ENCODE peak calls at places on chromosomes 13 and 19, in eight cellular contexts. G, P, M, X, K, D, U and Y are unnamed samples.

GRCh38 chr19:50427997-50428425 is 4.7 kb upstream of the MYBPC2 start:
- DNase-seq in P (peak), D (peak), U (no peak), M (peak), G (peak), K (peak), X (peak), Y (peak)

GRCh38 chr19:871446-872265 is 12.2 kb downstream of the CFD start:
- DNase-seq in P (no peak), M (peak), K (no peak), G (no peak), D (no peak), U (no peak), X (peak), Y (no peak)

GRCh38 chr19:58563034-58563573 is 4.7 kb upstream of the UBE2M start:
- DNase-seq in X (no peak), P (no peak), D (no peak), K (no peak), M (peak), G (no peak), U (no peak), Y (no peak)

GRCh38 chr13:99383511-99383921 is 76.3 kb upstream of the GPR183 start:
- DNase-seq in D (no peak), G (no peak), M (no peak), X (no peak), P (no peak), U (no peak), K (no peak), Y (no peak)

GRCh38 chr19:17981611-17982010 is 14.7 kb downstream of the KCNN1 start:
- DNase-seq in K (no peak), M (no peak), P (no peak), D (no peak), U (no peak), G (no peak), X (no peak), Y (no peak)

GRCh38 chr13:110413311-110414040 is 106.4 kb downstream of the COL4A2 start:
- DNase-seq in M (no peak), K (no peak), U (no peak), D (peak), G (no peak), P (no peak), X (no peak), Y (no peak)

GRCh38 chr19:28934626-28935025 is 278.3 kb downstream of the UQCRFS1 start:
- DNase-seq in G (no peak), D (no peak), P (peak), K (no peak), M (no peak), U (no peak), X (no peak), Y (peak)

GRCh38 chr19:45640849-45641273 is 1.7 kb upstream of the EML2 start:
- DNase-seq in G (no peak), M (peak), K (peak), X (no peak), U (no peak), P (no peak), D (no peak), Y (no peak)

GRCh38 chr13:46051958-46052313 is 610 bp downstream of the ZC3H13 start:
- DNase-seq in P (peak), M (no peak), X (no peak), D (no peak), U (no peak), G (no peak), K (no peak), Y (no peak)

GRCh38 chr13:80989770-80990169 is 648.8 kb upstream of the SPRY2 start:
- DNase-seq in X (peak), P (no peak), G (no peak), K (no peak), U (no peak), D (no peak), M (no peak), Y (no peak)

GRCh38 chr13:59038824-59039223 is 1124.9 kb downstream of the DIAPH3 start:
- DNase-seq in M (no peak), D (no peak), X (peak), G (peak), K (no peak), U (no peak), P (no peak), Y (no peak)

GRCh38 chr19:37691881-37692504 is 27.6 kb downstream of the ZNF607 start:
- DNase-seq in P (peak), X (peak), K (peak), G (peak), U (peak), M (peak), D (peak), Y (peak)

GRCh38 chr13:94362411-94362909 is 117.0 kb downstream of the DCT start:
- DNase-seq in P (peak), U (peak), D (peak), G (peak), X (peak), M (no peak), K (peak), Y (peak)

GRCh38 chr13:44317752-44318550 is 55.7 kb upstream of the SERP2 start:
- DNase-seq in G (peak), X (peak), P (peak), D (no peak), K (no peak), M (no peak), U (no peak), Y (no peak)

GRCh38 chr19:54928299-54928698 is 19.0 kb downstream of the NLRP7 start:
- DNase-seq in K (no peak), M (no peak), P (no peak), U (no peak), X (no peak), G (no peak), D (no peak), Y (no peak)

GRCh38 chr13:95247857-95248256 is 53.4 kb downstream of the ABCC4 start:
- DNase-seq in U (no peak), P (no peak), K (no peak), M (no peak), D (no peak), G (no peak), X (no peak), Y (no peak)

GRCh38 chr19:52592301-52592700 is 22.2 kb downstream of the ZNF701 start:
- DNase-seq in G (no peak), M (no peak), X (no peak), P (no peak), K (no peak), D (no peak), U (no peak), Y (no peak)

GRCh38 chr19:18920400-18920799 is 885 bp downstream of the DDX49 start:
- DNase-seq in G (no peak), U (no peak), D (no peak), K (no peak), X (no peak), M (no peak), P (no peak), Y (no peak)

GRCh38 chr13:86051134-86052103 is 252.2 kb upstream of the SLITRK6 start:
- DNase-seq in U (no peak), P (no peak), D (no peak), M (no peak), X (peak), K (no peak), G (peak), Y (no peak)

GRCh38 chr13:93915269-93915809 is 564.1 kb downstream of the DCT start:
- DNase-seq in D (no peak), M (no peak), P (peak), K (no peak), X (peak), U (no peak), G (peak), Y (peak)

GRCh38 chr19:21463449-21464105 is 41.8 kb upstream of the ZNF429 start:
- DNase-seq in D (peak), P (no peak), U (no peak), X (peak), G (peak), M (peak), K (peak), Y (no peak)

GRCh38 chr13:39536906-39537305 is 66.1 kb downstream of the LHFPL6 start:
- DNase-seq in D (no peak), P (no peak), G (no peak), X (peak), M (no peak), U (no peak), K (no peak), Y (no peak)

GRCh38 chr19:38699027-38699346 is 45.3 kb downstream of the CAPN12 start:
- DNase-seq in M (no peak), X (no peak), G (no peak), P (no peak), K (no peak), D (no peak), U (no peak), Y (no peak)

GRCh38 chr13:109790071-109790470 is 3.7 kb upstream of the IRS2 start:
- DNase-seq in P (no peak), D (no peak), K (no peak), G (no peak), X (no peak), U (no peak), M (no peak), Y (no peak)

GRCh38 chr19:56155124-56155687 is 14.1 kb downstream of the ZNF444 start:
- DNase-seq in K (peak), G (no peak), M (no peak), D (peak), X (no peak), P (no peak), U (no peak), Y (no peak)

GRCh38 chr13:91045351-91046034 is 302.0 kb upstream of the MIR17HG start:
- DNase-seq in U (no peak), X (peak), G (peak), K (no peak), P (no peak), M (no peak), D (no peak), Y (no peak)

GRCh38 chr13:91368676-91369425 is 21.4 kb downstream of the MIR17HG start:
- DNase-seq in P (no peak), G (peak), M (no peak), K (no peak), X (peak), D (no peak), U (no peak), Y (no peak)

GRCh38 chr19:46860846-46861690 is at the start of gene ARHGAP35:
- DNase-seq in P (no peak), X (no peak), K (peak), D (peak), M (peak), G (no peak), U (peak), Y (no peak)

GRCh38 chr13:39968646-39969475 is 313.4 kb downstream of the COG6 start:
- DNase-seq in X (no peak), P (no peak), M (no peak), D (no peak), U (no peak), G (no peak), K (no peak), Y (no peak)

GRCh38 chr13:100333141-100333540 is 244.2 kb downstream of the PCCA start:
- DNase-seq in P (no peak), K (no peak), X (no peak), M (no peak), D (no peak), U (no peak), G (no peak), Y (no peak)

GRCh38 chr19:52200044-52200443 is 10.2 kb downstream of the PPP2R1A start:
- DNase-seq in G (peak), M (no peak), P (peak), K (no peak), D (peak), U (no peak), X (peak), Y (peak)

GRCh38 chr19:29624489-29625210 is 18.6 kb downstream of the POP4 start:
- DNase-seq in U (no peak), M (no peak), G (no peak), X (peak), D (no peak), K (no peak), P (no peak), Y (no peak)

GRCh38 chr13:42333613-42334328 is 61.8 kb downstream of the AKAP11 start:
- DNase-seq in X (peak), U (no peak), G (peak), M (no peak), K (no peak), D (no peak), P (peak), Y (peak)

GRCh38 chr19:41621654-41622053 is 5.2 kb downstream of the CEACAM4 start:
- DNase-seq in P (no peak), G (no peak), U (no peak), X (no peak), D (no peak), K (no peak), M (no peak), Y (no peak)

GRCh38 chr13:103184413-103184812 is 118.2 kb upstream of the SLC10A2 start:
- DNase-seq in G (no peak), K (no peak), U (no peak), M (no peak), D (no peak), P (no peak), X (no peak), Y (no peak)

GRCh38 chr19:38617283-38617763 is 430 bp downstream of the MAP4K1 start:
- DNase-seq in U (no peak), D (no peak), G (no peak), P (no peak), X (no peak), K (no peak), M (peak), Y (no peak)

GRCh38 chr19:39746836-39747529 is 9.2 kb upstream of the CLC start:
- DNase-seq in D (no peak), X (no peak), M (no peak), U (no peak), G (no peak), K (no peak), P (no peak), Y (no peak)

GRCh38 chr19:44626067-44626624 is 12.8 kb downstream of the IGSF23 start:
- DNase-seq in M (no peak), U (no peak), K (no peak), P (peak), G (peak), D (peak), X (peak), Y (peak)

DNA sequence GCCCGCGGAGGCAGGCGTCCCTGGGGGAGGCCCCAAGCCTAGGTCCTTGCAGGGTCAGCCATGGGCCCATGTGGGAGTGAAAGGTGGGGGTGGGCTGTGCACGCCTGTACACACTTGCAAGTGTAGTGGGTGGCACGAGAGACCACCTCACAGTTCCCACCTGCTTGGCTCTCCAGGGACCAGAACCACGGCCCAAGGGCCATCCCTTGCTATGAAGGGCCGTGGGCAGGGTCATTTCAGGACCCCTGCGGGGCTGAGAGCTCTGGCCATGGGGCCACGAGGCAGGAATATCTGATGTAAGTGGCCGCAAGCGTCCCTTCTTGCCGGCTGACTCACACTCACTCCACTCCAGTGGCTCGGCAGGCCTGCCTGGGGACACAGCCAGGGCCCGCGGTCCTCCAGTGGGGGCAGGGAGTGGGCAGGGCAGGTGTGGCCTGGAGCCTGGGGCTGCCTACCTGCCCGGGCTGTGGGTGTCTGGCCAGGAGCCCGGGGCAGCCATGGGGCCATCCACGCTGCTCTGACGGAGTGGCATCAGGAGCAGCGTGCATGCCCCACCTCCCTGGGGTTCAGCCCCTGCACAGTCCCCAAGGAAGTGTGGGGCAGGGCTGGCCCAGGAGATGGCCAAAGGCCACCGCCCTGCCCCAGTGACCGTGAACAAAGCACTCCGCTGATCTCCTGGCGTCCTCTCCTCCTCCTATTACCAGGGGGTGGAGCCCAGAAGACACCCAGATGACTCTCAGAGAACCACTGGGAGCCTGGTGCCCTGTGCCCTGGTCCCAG is 8.6 kb upstream of the MKNK2 start:
- DNase-seq in P (peak), K (peak), M (no peak), X (peak), D (peak), G (peak), U (no peak), Y (peak)
- TF ChIP-seq CTCF in P (no peak), K (no peak), M (no peak), X (no peak), D (no peak), G (no peak), U (no peak), Y (no peak)

GRCh38 chr13:104571890-104572229 is 1505.6 kb upstream of the SLC10A2 start:
- DNase-seq in D (no peak), K (no peak), P (no peak), M (no peak), U (no peak), G (no peak), X (no peak), Y (no peak)
- TF ChIP-seq CTCF in D (no peak), K (no peak), P (no peak), M (no peak), U (no peak), G (no peak), X (no peak), Y (peak)

DNA sequence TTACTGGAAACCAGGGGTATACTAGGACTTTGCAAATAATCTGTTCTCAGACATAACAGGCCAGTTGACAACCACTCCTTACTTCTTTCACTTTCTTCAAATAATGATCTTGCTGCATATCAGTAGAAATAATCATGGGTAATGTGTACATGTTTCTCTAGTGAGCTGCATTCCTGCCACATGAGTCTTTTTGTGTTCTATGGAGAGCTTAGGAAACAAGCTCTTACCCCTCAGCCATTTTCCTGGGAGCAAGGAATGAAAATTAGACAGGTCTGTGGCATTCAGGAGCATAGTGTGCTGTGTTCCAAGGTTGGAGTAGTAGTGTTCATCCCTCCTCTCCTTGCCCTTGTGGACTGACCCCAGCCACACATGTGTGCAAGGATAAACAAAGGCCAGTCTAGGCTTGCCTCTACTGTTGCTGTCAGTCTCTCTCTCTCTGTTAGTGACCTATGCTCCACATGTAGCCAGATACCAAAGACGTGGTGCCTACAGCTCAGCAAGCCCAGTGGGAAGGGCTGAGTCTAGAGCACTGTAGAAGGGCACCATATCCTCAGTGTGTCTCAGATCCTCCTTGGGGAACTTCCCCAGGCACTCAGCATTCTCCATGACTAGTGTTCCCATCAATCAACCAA is 11.5 kb upstream of the OXGR1 start:
- DNase-seq in U (no peak), P (peak), K (no peak), X (peak), D (no peak), M (no peak), G (peak), Y (peak)
- TF ChIP-seq CTCF in U (no peak), P (no peak), K (no peak), X (no peak), D (no peak), M (no peak), G (no peak), Y (no peak)

GRCh38 chr19:15454371-15454800 is 4.6 kb upstream of the WIZ start:
- DNase-seq in P (no peak), X (no peak), M (no peak), K (no peak), G (no peak), U (no peak), D (no peak), Y (no peak)
- TF ChIP-seq CTCF in P (peak), X (peak), M (no peak), K (peak), G (peak), U (no peak), D (no peak), Y (peak)

DNA sequence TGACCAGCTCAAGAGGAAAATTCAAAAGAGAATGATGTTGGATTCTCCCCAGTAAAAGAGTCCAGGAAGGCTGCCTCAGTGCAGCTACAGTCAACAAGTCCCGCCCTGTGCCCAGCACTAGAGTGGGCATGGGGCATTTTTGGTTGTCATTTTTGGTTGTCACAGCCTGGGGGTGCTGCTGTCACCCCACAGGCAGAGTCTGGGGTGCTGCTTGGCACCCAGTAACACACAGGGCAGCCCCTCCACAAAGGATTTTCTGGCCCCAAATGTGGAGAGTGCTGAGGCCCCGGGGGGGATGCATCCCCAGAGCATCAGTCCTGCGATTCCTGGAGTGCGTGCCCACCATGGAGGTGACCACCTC is 28.2 kb upstream of the TMEM255B start:
- DNase-seq in X (no peak), U (no peak), K (no peak), D (no peak), M (no peak), P (no peak), G (no peak), Y (no peak)
- TF ChIP-seq CTCF in X (no peak), U (no peak), K (no peak), D (no peak), M (no peak), P (no peak), G (no peak), Y (peak)

GRCh38 chr13:28528848-28529247 is 33.9 kb upstream of the FLT1 start:
- DNase-seq in X (no peak), G (no peak), D (no peak), M (no peak), U (no peak), P (no peak), K (no peak), Y (no peak)
- TF ChIP-seq CTCF in X (no peak), G (no peak), D (no peak), M (no peak), U (no peak), P (no peak), K (no peak), Y (peak)

GRCh38 chr19:13089857-13090507 is 12.7 kb downstream of the LYL1 start:
- DNase-seq in G (no peak), M (peak), X (no peak), U (no peak), P (no peak), D (no peak), K (no peak), Y (no peak)

GRCh38 chr19:13090511-13091231 is 12.0 kb downstream of the LYL1 start:
- DNase-seq in P (no peak), U (no peak), K (no peak), X (no peak), G (no peak), M (peak), D (no peak), Y (no peak)

GRCh38 chr19:13087795-13088537 is 14.7 kb downstream of the LYL1 start:
- DNase-seq in G (no peak), M (no peak), K (no peak), U (no peak), X (no peak), D (no peak), P (no peak), Y (no peak)

GRCh38 chr19:13087295-13087694 is 15.4 kb downstream of the LYL1 start:
- DNase-seq in M (no peak), D (no peak), U (no peak), K (no peak), P (no peak), G (no peak), X (no peak), Y (no peak)

GRCh38 chr19:13089139-13089856 is 13.4 kb downstream of the LYL1 start:
- DNase-seq in G (no peak), P (no peak), X (no peak), M (peak), U (no peak), K (no peak), D (no peak), Y (no peak)
- TF ChIP-seq CTCF in G (peak), P (peak), X (peak), M (no peak), U (no peak), K (peak), D (no peak), Y (peak)